ENCODE peak calls at places on chromosomes 3 and 15, in four cellular contexts. E, C, Y and A are unnamed samples.

GRCh38 chr3:144821583-144821982 is 850.0 kb downstream of the DIPK2A start:
- DNase-seq in E (peak; percentile 53), C (no peak), Y (no peak), A (no peak)

GRCh38 chr3:193118907-193119306 is 122.1 kb upstream of the PLAAT1 start:
- DNase-seq in E (no peak), C (no peak), Y (no peak), A (no peak)

GRCh38 chr3:60046212-60046611 is 996.4 kb upstream of the CFAP20DC start:
- DNase-seq in E (no peak), C (no peak), Y (no peak), A (no peak)

GRCh38 chr3:13645791-13646637 is 97.1 kb downstream of the FBLN2 start:
- DNase-seq in E (no peak), C (no peak), Y (no peak), A (no peak)

GRCh38 chr3:10287936-10288574 is 4.7 kb downstream of the GHRL start:
- DNase-seq in E (no peak), C (no peak), Y (no peak), A (no peak)

GRCh38 chr3:113212155-113212844 is 943 bp downstream of the BOC start:
- DNase-seq in E (peak; percentile 40), C (no peak), Y (no peak), A (no peak)

GRCh38 chr3:80099559-80099958 is 331.8 kb upstream of the ROBO1 start:
- DNase-seq in E (no peak), C (no peak), Y (no peak), A (no peak)

GRCh38 chr3:143145951-143146350 is 26.4 kb downstream of the CHST2 start:
- DNase-seq in E (peak; percentile 12), C (no peak), Y (no peak), A (no peak)

GRCh38 chr3:194938845-194939531 is 253.3 kb downstream of the FAM43A start:
- DNase-seq in E (peak; percentile 45), C (no peak), Y (no peak), A (no peak)

GRCh38 chr3:182235504-182235903 is 523.8 kb downstream of the SOX2 start:
- DNase-seq in E (no peak), C (no peak), Y (no peak), A (no peak)

GRCh38 chr3:62039584-62039983 is 333.8 kb downstream of the FEZF2 start:
- DNase-seq in E (no peak), C (no peak), Y (no peak), A (no peak)

GRCh38 chr3:155753038-155753647 is 8.3 kb upstream of the PLCH1 start:
- DNase-seq in E (peak; percentile 25), C (no peak), Y (no peak), A (peak; percentile 23)

GRCh38 chr3:63954182-63954581 is 42.0 kb upstream of the SCAANT1 start:
- DNase-seq in E (peak; percentile 28), C (no peak), Y (no peak), A (peak; percentile 52)

GRCh38 chr15:35181538-35181937 is 96.4 kb upstream of the NANOGP8 start:
- DNase-seq in E (peak; percentile 54), C (no peak), Y (no peak), A (no peak)

GRCh38 chr15:31362886-31363285 is 36.3 kb downstream of the KLF13 start:
- DNase-seq in E (no peak), C (no peak), Y (no peak), A (no peak)

GRCh38 chr15:31366169-31366734 is 39.6 kb downstream of the KLF13 start:
- DNase-seq in E (no peak), C (no peak), Y (no peak), A (no peak)

GRCh38 chr15:31365032-31365654 is 38.5 kb downstream of the KLF13 start:
- DNase-seq in E (no peak), C (no peak), Y (no peak), A (no peak)

GRCh38 chr15:31365655-31366127 is 39.1 kb downstream of the KLF13 start:
- DNase-seq in E (peak; percentile 59), C (peak; percentile 46), Y (peak; percentile 59), A (peak; percentile 70)

GRCh38 chr15:31364301-31365031 is 37.8 kb downstream of the KLF13 start:
- DNase-seq in E (no peak), C (no peak), Y (no peak), A (peak; percentile 66)
- H3K27ac ChIP-seq in E (no peak overlapping the region), C (no peak overlapping the region), Y (no peak overlapping the region), A (peak overlapping the region; percentile 96)

GRCh38 chr3:171551296-171551695 is 91.1 kb upstream of the TNIK start:
- DNase-seq in E (no peak), C (no peak), Y (no peak), A (no peak)
- H3K27ac ChIP-seq in E (no peak overlapping the region), C (no peak overlapping the region), Y (no peak overlapping the region), A (no peak overlapping the region)

GRCh38 chr3:129513705-129514104 is 14.7 kb upstream of the RHO start:
- DNase-seq in E (no peak), C (no peak), Y (no peak), A (no peak)
- H3K27ac ChIP-seq in E (no peak overlapping the region), C (no peak overlapping the region), Y (no peak overlapping the region), A (no peak overlapping the region)

DNA sequence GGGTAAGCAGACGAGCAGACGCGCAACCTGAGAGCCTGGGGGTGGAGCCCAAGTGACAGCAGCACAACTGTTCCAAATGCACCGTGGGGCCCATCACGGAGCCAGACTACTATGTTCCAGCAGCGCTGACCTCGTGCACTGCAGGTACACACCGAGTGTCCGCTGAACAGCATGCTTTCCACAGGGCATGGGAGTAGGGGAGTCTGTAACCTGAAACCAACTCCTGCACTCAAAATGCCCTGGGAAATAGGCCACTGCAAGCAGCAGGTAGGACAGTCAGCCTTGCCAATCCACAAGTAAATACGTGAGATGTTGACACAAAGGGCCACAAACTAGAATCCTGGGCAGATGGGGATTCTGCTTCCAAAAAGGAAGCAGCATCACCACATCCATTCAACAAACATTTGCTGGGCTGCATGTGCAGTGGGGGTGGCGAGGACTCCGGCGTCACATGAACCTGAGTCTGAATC is 73.9 kb downstream of the TBC1D2B start:
- DNase-seq in E (no peak), C (no peak), Y (no peak), A (no peak)
- H3K27ac ChIP-seq in E (no peak overlapping the region), C (no peak overlapping the region), Y (no peak overlapping the region), A (no peak overlapping the region)

DNA sequence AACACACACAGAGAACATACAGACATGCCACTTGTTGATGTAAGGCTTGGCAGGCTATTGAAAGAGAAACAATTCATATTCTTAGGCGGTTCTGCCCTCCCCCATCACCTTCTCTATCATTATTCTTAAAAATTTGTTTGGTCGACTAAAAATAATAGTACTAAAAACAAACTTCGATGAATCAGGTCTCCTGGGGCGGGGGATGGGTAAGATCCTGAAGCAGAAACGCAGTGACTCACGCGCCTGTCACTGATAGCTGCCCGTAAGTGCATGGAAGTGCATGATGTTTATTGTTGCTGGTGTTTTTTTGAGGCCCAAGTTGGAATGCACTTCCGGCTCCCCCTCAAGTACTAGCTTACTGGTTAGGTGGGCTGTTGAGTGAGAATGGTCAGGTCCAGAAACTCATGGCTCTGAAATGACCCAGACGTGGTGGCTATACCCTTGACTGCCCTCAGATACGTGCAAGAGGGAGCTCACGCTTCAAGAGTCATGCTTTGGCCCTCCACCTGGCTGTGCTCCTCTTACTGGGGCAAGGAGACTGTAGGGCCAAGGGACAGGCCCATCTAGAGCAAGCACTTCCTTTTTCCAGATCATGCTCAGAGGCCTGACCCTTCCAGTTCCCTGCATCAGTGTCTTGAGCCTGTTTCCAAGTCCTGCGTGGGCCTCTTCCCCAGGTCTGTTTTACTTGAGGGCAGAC is 10.9 kb downstream of the SMAD3 start:
- DNase-seq in E (peak; percentile 90), C (no peak), Y (peak; percentile 95), A (peak; percentile 80)
- H3K27ac ChIP-seq in E (peak overlapping the region; percentile 70), C (no peak overlapping the region), Y (peak overlapping the region; percentile 59), A (peak overlapping the region; percentile 65)

DNA sequence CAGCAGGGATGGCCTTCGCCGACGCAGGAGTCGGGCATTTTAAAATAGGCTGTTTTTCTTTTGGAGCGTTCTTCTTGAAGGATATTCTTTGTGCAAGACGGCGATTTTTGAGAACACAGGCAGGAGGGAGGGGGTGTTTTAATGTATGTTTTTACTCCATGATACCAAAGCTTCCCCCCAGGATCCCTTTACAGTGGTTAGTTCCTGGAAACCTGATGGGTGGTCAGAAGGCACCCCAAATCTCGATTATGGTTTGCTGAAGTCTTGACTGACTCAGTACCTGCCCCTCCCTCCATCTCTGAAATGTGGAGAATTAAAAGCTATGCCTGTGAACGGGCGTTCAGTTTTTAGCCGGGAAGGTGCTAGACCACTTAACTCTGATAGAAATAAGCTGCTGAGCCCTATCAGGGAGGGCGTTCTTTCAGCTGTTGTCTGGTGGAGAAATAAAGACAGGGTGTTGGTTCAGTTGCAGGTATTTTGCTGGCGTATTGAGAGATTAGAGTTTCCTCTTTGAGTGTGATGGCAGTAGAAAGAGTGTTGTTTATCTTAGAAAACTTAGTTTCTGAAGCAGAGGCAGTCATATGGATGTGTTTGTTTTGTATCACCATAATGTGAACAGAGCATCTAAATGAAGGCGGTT is 3.4 kb downstream of the IGF1R start:
- DNase-seq in E (peak; percentile 67), C (no peak), Y (peak; percentile 33), A (peak; percentile 52)
- H3K27ac ChIP-seq in E (peak overlapping the region; percentile 84), C (no peak overlapping the region), Y (peak overlapping the region; percentile 70), A (peak overlapping the region; percentile 99)

DNA sequence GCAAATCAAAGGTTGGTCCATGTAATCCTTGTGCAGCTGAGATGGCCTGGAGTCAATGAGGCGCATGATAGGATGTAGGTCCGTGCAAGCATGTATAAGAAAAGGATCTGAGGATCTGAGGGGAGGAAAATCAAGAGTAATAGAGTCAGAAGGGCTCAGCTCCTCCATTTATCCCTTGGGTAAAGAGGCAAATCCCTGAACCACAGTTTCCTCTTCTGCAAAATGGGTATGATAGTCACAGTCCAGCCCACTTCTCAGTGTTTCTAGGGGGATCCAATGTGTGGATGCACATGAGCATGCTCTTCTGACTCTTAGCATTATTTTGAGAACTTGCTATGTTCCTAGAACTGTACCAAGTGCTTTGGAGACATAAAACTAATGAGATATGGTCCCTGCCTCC is 67.9 kb downstream of the BFSP2 start:
- DNase-seq in E (no peak), C (no peak), Y (no peak), A (no peak)
- H3K27ac ChIP-seq in E (no peak overlapping the region), C (no peak overlapping the region), Y (no peak overlapping the region), A (no peak overlapping the region)

DNA sequence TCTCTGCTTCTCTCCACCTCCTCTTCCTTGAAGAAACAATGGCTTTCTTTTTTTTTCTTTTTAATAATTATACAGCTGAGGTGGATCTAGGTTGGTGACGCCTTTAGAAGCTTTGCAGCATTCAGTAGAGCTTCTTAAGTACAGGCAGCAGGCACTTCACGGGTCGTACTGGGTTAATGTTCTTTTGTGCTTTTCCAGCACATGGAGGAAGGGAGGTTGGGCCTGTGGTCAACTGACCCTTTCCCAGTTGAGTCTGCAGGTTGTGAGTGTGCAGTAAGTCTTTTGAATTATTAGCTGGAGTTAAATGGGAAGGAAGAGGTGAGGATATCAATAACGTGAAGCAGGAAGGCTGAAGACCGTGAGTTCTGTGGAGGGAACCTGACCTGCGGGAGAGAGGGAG is 7.0 kb downstream of the TRAK1 start:
- DNase-seq in E (no peak), C (no peak), Y (no peak), A (no peak)
- H3K27ac ChIP-seq in E (no peak overlapping the region), C (no peak overlapping the region), Y (no peak overlapping the region), A (no peak overlapping the region)